ENCODE peak calls at places on chromosomes 2 and 18, in six cellular contexts. K is GM23338, M is breast epithelium, T is HCT116, E is stomach, U is suprapubic skin. Y is an unnamed sample.

GRCh38 chr2:118913805-118914645 is 28.0 kb upstream of the MARCO start:
- DNase-seq in K (no peak), M (no peak), T (peak; percentile 27), E (no peak), U (no peak), Y (no peak)

GRCh38 chr2:42021490-42021889 is 26.3 kb upstream of the PKDCC start:
- DNase-seq in K (no peak), M (no peak), T (no peak), E (no peak), U (no peak), Y (no peak)

GRCh38 chr18:2883137-2883671 is 36.4 kb downstream of the EMILIN2 start:
- DNase-seq in K (no peak), M (no peak), T (no peak), E (no peak), U (no peak), Y (no peak)

GRCh38 chr2:86216577-86217555 is 17.6 kb downstream of the MRPL35 start:
- DNase-seq in K (no peak), M (no peak), T (no peak), E (no peak), U (no peak), Y (no peak)

GRCh38 chr2:6384341-6384740 is 481.4 kb downstream of the CMPK2 start:
- DNase-seq in K (no peak), M (no peak), T (no peak), E (no peak), U (no peak), Y (no peak)

GRCh38 chr18:79506191-79507075 is 110.7 kb downstream of the NFATC1 start:
- DNase-seq in K (no peak), M (no peak), T (no peak), E (no peak), U (peak; percentile 77), Y (no peak)

GRCh38 chr18:44819944-44820510 is 139.3 kb downstream of the SETBP1 start:
- DNase-seq in K (no peak), M (no peak), T (no peak), E (no peak), U (no peak), Y (no peak)

GRCh38 chr2:137255990-137256389 is 490.6 kb downstream of the THSD7B start:
- DNase-seq in K (no peak), M (no peak), T (no peak), E (no peak), U (no peak), Y (peak; percentile 45)

GRCh38 chr2:186695081-186695756 is 1.4 kb downstream of the FAM171B start:
- DNase-seq in K (no peak), M (no peak), T (no peak), E (no peak), U (no peak), Y (no peak)

GRCh38 chr2:224027070-224027469 is 12.0 kb downstream of the SERPINE2 start:
- DNase-seq in K (peak; percentile 94), M (no peak), T (no peak), E (no peak), U (no peak), Y (no peak)

GRCh38 chr2:196711625-196712024 is 72.1 kb downstream of the CCDC150 start:
- DNase-seq in K (no peak), M (no peak), T (no peak), E (no peak), U (no peak), Y (no peak)

GRCh38 chr2:121427187-121427689 is 103.4 kb upstream of the RNU4ATAC start:
- DNase-seq in K (no peak), M (no peak), T (no peak), E (no peak), U (no peak), Y (no peak)

GRCh38 chr2:215320102-215320501 is 8.2 kb downstream of the ATIC start:
- DNase-seq in K (no peak), M (no peak), T (no peak), E (no peak), U (no peak), Y (no peak)

GRCh38 chr18:62494764-62495163 is 28.1 kb upstream of the ZCCHC2 start:
- DNase-seq in K (no peak), M (no peak), T (no peak), E (no peak), U (no peak), Y (no peak)

GRCh38 chr18:68604256-68604655 is 110.7 kb downstream of the TMX3 start:
- DNase-seq in K (no peak), M (no peak), T (no peak), E (no peak), U (no peak), Y (no peak)

GRCh38 chr2:45699032-45699658 is 47.7 kb downstream of the PRKCE start:
- DNase-seq in K (no peak), M (no peak), T (no peak), E (no peak), U (no peak), Y (peak; percentile 64)

GRCh38 chr2:237511885-237512405 is 24.9 kb downstream of the MLPH start:
- DNase-seq in K (no peak), M (no peak), T (no peak), E (no peak), U (no peak), Y (no peak)

GRCh38 chr2:48026865-48027264 is 120.6 kb upstream of the FBXO11 start:
- DNase-seq in K (no peak), M (no peak), T (no peak), E (no peak), U (no peak), Y (no peak)

GRCh38 chr2:210027608-210028007 is 25.2 kb downstream of the RPE start:
- DNase-seq in K (no peak), M (no peak), T (no peak), E (no peak), U (no peak), Y (no peak)

GRCh38 chr2:212930556-212930955 is 220.9 kb downstream of the IKZF2 start:
- DNase-seq in K (no peak), M (no peak), T (no peak), E (no peak), U (no peak), Y (no peak)

GRCh38 chr18:30271716-30272115 is 770.8 kb downstream of the DSC3 start:
- DNase-seq in K (peak; percentile 59), M (no peak), T (no peak), E (no peak), U (no peak), Y (no peak)

GRCh38 chr2:238105506-238106338 is 5.6 kb downstream of the ESPNL start:
- DNase-seq in K (no peak), M (no peak), T (no peak), E (no peak), U (peak; percentile 70), Y (no peak)

GRCh38 chr2:173002751-173003541 is 72.7 kb upstream of the MAP3K20 start:
- DNase-seq in K (peak; percentile 14), M (no peak), T (no peak), E (no peak), U (no peak), Y (no peak)

GRCh38 chr2:180559766-180560165 is 420.6 kb upstream of the UBE2E3 start:
- DNase-seq in K (no peak), M (no peak), T (no peak), E (no peak), U (no peak), Y (no peak)

DNA sequence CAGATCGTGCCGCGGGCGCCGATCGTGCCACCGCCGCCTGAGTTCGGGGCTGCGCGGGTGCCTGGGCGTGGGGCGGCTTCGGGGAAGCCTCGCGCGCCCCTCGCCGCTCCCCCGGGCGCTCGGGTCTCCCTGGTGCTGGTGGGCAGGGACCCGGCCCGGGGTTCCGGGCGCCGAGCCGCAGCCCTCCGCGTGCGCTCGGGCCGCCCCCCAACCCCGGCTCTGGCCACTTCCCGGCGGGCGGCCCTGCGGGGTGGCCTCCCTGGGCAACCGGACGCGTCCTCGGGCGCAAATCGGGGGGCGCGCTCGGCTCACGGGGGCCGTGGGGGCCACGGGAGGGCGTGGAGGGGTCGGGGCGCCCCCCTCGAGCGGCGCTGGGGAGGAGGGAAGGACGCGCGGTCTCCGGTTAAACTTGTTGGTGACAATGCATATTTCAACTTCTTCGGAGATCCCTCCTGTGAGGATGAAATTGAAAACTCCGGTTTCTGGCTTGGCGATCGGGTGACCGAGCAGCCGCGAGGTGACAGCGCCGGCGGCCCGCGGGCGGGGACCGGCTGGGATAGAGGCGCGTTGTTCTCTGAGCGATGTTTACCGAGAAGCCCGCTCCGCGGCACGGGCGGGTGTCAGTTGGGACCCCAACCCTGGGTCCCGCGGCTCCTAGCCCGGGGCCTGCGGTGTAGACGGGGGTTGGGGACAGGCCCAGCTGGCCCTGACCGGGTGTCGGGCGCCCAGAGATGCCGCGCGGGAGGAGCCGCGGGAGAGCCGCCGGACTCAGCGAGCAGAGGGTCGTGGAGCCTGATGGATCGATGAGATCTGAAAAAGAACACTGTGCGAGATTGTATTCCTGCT is 676 bp downstream of the SH3BP4 start:
- DNase-seq in K (peak; percentile 53), M (no peak), T (no peak), E (peak; percentile 53), U (peak; percentile 78), Y (no peak)
- TF ChIP-seq CTCF in K (no peak), M (no peak), T (no peak), E (no peak), U (no peak), Y (no peak)

GRCh38 chr2:74843371-74844298 is 9.7 kb downstream of the HK2 start:
- DNase-seq in K (no peak), M (no peak), T (no peak), E (no peak), U (no peak), Y (no peak)
- TF ChIP-seq POLR2AphosphoS5 in K (no peak), M (no peak), T (no peak), E (no peak), U (no peak), Y (no peak)

DNA sequence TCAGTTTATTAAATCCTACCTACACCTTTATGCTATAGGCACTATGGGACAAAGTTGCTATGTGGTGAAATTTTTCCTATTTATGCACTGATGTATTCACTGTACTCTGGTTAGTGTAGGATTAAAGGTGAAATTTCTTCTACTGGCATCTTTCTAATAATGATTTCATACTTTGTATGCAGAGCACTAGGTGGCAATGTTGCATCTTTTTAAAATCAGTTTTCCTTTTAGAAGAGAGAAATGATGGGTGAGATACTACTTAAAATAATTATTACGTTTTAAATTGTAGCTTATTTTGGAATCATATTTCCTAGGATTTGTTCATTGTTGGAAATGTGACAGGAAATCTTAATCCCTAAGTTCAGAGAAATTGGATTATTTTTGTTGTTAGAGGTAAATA is 150.9 kb downstream of the CD8B2 start:
- DNase-seq in K (peak; percentile 55), M (no peak), T (no peak), E (no peak), U (no peak), Y (no peak)
- TF ChIP-seq CTCF in K (peak; percentile 76), M (no peak), T (peak; percentile 15), E (no peak), U (no peak), Y (peak; percentile 47)

DNA sequence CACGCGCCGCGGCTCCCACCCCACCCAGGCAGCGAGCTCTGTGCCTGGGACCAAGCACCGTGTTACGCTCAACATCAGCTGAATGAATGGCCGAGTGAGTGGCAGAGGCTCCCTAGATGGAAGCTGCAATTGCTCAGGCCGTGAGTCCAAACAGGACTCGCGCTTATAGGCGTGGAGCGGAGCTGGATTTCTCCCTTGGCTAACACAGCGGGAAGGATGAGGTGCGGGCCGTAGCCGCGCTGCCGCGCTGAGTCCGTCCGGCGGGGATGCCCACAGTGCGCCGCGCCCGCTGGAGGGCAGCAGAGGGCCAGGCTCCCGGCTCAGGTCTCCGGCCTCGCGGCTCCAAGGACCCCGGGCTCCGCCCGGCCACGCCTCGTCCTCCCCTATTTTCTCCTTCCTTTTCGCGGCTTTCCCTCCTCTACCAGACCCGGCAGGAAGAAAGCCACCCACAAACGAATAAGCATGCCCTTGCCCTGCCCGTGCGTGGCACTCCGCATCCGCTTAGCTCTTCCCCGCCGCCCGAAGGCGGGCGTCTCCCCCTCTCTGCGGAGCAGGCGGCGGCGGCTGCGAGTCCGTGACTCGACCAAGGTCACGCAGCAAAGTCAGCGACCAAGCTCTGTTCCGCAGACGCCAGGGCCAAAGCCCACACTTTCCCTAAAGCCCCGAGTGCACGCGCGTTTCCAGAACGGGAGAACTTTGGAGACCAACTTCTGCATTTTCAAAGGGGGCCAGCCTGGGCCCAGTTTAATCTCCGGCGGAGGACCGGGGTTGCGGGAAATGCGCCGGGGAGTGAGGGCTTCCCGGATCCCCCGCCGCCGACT is 48.5 kb downstream of the KCNIP3 start:
- DNase-seq in K (peak; percentile 88), M (peak; percentile 66), T (peak; percentile 60), E (peak; percentile 87), U (peak; percentile 87), Y (peak; percentile 41)
- TF ChIP-seq POLR2AphosphoS5 in K (no peak), M (no peak), T (peak; percentile 48), E (no peak), U (no peak), Y (no peak)